ENCODE peak calls at places on chromosomes 2 and 18, in eight cellular contexts. L, P, F, B, A, E, S and G are unnamed samples.
A peak's percentile ranks its signal among the peaks of the same experiment; 100 is the strongest.

GRCh38 chr2:7841751-7842150 is 840.1 kb upstream of the ID2 start:
- DNase-seq in L (no peak), A (no peak), P (no peak), E (no peak), S (no peak), B (no peak), F (no peak), G (no peak)

GRCh38 chr2:144517825-144518699 is 1.9 kb downstream of the ZEB2 start:
- DNase-seq in P (peak; percentile 61), S (no peak), F (no peak), A (no peak), E (no peak), L (no peak), B (no peak), G (no peak)

GRCh38 chr2:215138466-215138865 is at the start of gene ABCA12:
- DNase-seq in F (peak; percentile 56), P (no peak), L (no peak), E (no peak), S (no peak), A (no peak), B (no peak), G (no peak)

GRCh38 chr2:231396058-231396821 is 730 bp downstream of the B3GNT7 start:
- DNase-seq in F (no peak), S (no peak), E (no peak), A (no peak), P (no peak), L (no peak), B (no peak), G (peak; percentile 88)

GRCh38 chr2:152344561-152345195 is 9.7 kb downstream of the FMNL2 start:
- DNase-seq in A (no peak), L (no peak), P (no peak), F (no peak), E (no peak), B (no peak), S (no peak), G (no peak)

GRCh38 chr2:105886029-105886454 is 141.3 kb downstream of the NCK2 start:
- DNase-seq in B (no peak), F (no peak), L (no peak), E (no peak), P (no peak), A (no peak), S (no peak), G (no peak)

GRCh38 chr2:154449951-154450658 is 248.4 kb upstream of the KCNJ3 start:
- DNase-seq in S (no peak), F (no peak), A (no peak), P (no peak), L (no peak), B (no peak), E (no peak), G (no peak)

GRCh38 chr2:173159794-173160463 is 84.3 kb downstream of the MAP3K20 start:
- DNase-seq in L (no peak), P (peak; percentile 11), S (no peak), E (no peak), B (peak; percentile 10), F (peak; percentile 98), A (no peak), G (peak; percentile 26)

GRCh38 chr18:61948196-61948800 is 55.5 kb upstream of the RNF152 start:
- DNase-seq in L (no peak), S (no peak), B (no peak), F (no peak), A (no peak), E (no peak), P (no peak), G (no peak)